ENCODE peak calls at places on chromosomes 11 and 22, in seven cellular contexts. M, N, T, B, S, P and Z are unnamed samples. For H3K4me1, the result is how much of the 10 kb centered on the place peaks cover.

GRCh38 chr11:6443269-6444003 is 2.6 kb upstream of the HPX start:
- DNase-seq in P (peak), T (peak), S (peak), B (peak), N (peak), M (peak), Z (peak)

GRCh38 chr22:36027579-36027959 is 1.1 kb downstream of the RBFOX2 start:
- DNase-seq in B (peak), T (no peak), P (peak), N (peak), S (peak), M (no peak), Z (no peak)

GRCh38 chr22:26170112-26170492 is 840 bp downstream of the SEZ6L start:
- DNase-seq in B (no peak), N (no peak), P (no peak), T (no peak), M (no peak), S (no peak), Z (no peak)

GRCh38 chr11:292211-293121 is 3.5 kb downstream of the PGGHG start:
- DNase-seq in S (no peak), B (no peak), P (no peak), M (peak), N (no peak), T (no peak), Z (no peak)

GRCh38 chr11:67699521-67699920 is 25.1 kb upstream of the ALDH3B2 start:
- DNase-seq in M (no peak), N (peak), T (no peak), B (no peak), S (no peak), P (no peak), Z (no peak)

GRCh38 chr11:70477607-70478006 is 79.3 kb downstream of the CTTN start:
- DNase-seq in B (no peak), N (no peak), M (peak), T (no peak), P (no peak), S (no peak), Z (no peak)

GRCh38 chr11:60981515-60981914 is 10.0 kb downstream of the CD6 start:
- DNase-seq in M (no peak), S (no peak), T (no peak), P (no peak), B (no peak), N (no peak), Z (no peak)

GRCh38 chr11:77074205-77074604 is 7.4 kb downstream of the CAPN5 start:
- DNase-seq in M (no peak), S (no peak), T (no peak), N (no peak), B (no peak), P (peak), Z (no peak)

GRCh38 chr11:117918366-117919255 is 10.6 kb downstream of the TMPRSS13 start:
- DNase-seq in P (no peak), T (no peak), B (no peak), M (no peak), N (no peak), S (no peak), Z (no peak)

GRCh38 chr11:100835854-100836253 is 148.8 kb downstream of the ARHGAP42 start:
- DNase-seq in P (no peak), N (no peak), T (no peak), S (no peak), M (no peak), B (no peak), Z (no peak)

GRCh38 chr11:19079643-19080440 is 19.3 kb upstream of the MRGPRX2 start:
- DNase-seq in S (no peak), P (no peak), B (peak), M (no peak), N (peak), T (no peak), Z (no peak)

GRCh38 chr11:112877561-112877960 is 83.7 kb upstream of the NCAM1 start:
- DNase-seq in P (no peak), B (no peak), T (no peak), S (no peak), N (no peak), M (no peak), Z (no peak)

GRCh38 chr22:39946571-39947407 is 13.4 kb upstream of the TMA7B start:
- DNase-seq in M (no peak), T (peak), P (no peak), N (peak), B (peak), S (no peak), Z (no peak)

GRCh38 chr11:12689029-12689755 is 15.0 kb downstream of the TEAD1 start:
- DNase-seq in T (no peak), B (no peak), N (no peak), S (no peak), M (no peak), P (no peak), Z (no peak)

GRCh38 chr11:116336540-116336939 is 436.2 kb downstream of the BUD13 start:
- DNase-seq in M (no peak), N (no peak), T (no peak), P (no peak), B (no peak), S (no peak), Z (no peak)

GRCh38 chr22:26663374-26663923 is 6.1 kb downstream of the MIAT start:
- DNase-seq in P (no peak), T (no peak), N (no peak), S (no peak), M (no peak), B (no peak), Z (no peak)

GRCh38 chr11:74226907-74227306 is 55.8 kb downstream of the PPME1 start:
- DNase-seq in N (no peak), M (no peak), T (no peak), P (no peak), S (no peak), B (no peak), Z (no peak)
- TF ChIP-seq CTCF in N (no peak), M (no peak), T (no peak), P (no peak), S (peak), B (no peak), Z (no peak)

GRCh38 chr11:102780491-102780918 is at the start of gene MMP10:
- DNase-seq in T (no peak), N (peak), B (no peak), S (peak), M (no peak), P (no peak), Z (no peak)
- H3K4me1 ChIP-seq in T (under half), N (under half), B (under half), S (under half), M (under half), P (under half), Z (under half)

DNA sequence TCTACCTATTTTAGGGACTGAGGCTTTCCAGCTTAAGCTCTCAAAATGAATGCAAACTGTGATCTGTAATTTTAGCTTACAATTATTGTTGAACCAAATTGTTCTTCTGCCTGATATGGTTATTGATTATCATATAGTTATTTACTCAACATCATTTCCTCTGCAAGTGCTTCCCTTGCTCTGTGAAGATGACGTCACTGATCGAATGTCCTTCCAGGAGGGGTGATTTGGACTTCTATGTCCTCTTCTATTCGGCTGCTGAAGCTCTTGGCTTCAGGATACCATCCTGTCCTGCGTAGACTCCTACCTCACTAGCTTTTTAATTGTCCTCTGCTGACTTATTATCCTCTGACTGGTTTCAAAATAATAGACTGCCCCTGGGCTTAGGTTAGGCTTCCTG is 137.4 kb upstream of the LARGE1 start:
- DNase-seq in M (no peak), T (no peak), B (no peak), N (no peak), S (no peak), P (no peak), Z (no peak)
- H3K4me3 ChIP-seq in M (no peak), T (no peak), B (no peak), N (no peak), S (no peak), P (no peak), Z (no peak)

GRCh38 chr11:43508511-43508918 is 149.8 kb downstream of the TTC17 start:
- DNase-seq in N (peak), P (peak), T (no peak), S (no peak), M (no peak), B (no peak), Z (no peak)

GRCh38 chr11:43507171-43507570 is 148.5 kb downstream of the TTC17 start:
- DNase-seq in P (no peak), B (no peak), S (no peak), T (no peak), M (no peak), N (no peak), Z (no peak)

GRCh38 chr11:43505171-43505570 is 146.5 kb downstream of the TTC17 start:
- DNase-seq in P (no peak), T (no peak), M (no peak), B (no peak), S (no peak), N (no peak), Z (no peak)

GRCh38 chr11:43504316-43504950 is 145.7 kb downstream of the TTC17 start:
- DNase-seq in S (peak), P (peak), B (no peak), M (no peak), T (no peak), N (peak), Z (no peak)

DNA sequence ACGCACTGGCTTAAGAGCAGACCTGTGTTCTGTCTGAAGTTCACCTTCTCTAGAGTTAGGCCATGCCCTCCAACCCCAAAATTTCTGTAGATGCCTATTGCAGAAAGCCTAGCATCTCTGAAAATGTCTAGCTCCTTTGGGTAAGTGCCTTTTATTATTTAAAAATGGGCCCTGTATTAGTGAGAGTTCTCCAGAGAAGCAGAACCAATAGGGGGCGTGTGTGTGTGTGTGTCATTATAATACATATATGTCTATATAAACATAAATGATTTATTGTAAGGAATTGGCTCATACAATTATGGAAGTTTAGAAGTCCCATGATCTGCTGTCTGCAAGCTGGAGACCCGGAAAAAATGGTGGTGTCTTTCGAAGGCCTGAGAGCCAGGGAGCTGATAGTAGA is 144.7 kb downstream of the TTC17 start:
- DNase-seq in T (no peak), M (no peak), P (no peak), B (no peak), S (no peak), N (no peak), Z (no peak)
- TF ChIP-seq CTCF in T (no peak), M (no peak), P (no peak), B (no peak), S (no peak), N (peak), Z (no peak)

DNA sequence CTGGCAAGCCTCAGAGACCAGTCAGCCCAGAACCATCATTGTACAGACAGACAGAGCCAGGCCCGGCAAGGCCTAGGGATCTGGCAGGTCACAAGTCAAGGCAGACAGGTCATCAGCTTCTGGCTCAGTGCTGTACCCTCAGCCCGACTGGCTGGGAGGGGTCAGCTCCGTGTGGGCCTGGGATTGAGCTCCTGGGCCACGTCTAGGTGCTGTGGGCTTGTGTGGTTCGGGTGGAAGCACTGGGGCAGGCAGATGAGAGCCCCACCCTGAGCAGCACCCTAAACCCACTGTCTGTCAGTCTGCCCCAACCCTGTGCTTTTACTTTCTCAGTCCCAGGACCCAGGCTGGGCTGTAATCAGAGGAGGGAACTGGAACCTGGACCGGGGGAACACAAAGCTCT is 26.9 kb upstream of the P2RY2 start:
- DNase-seq in T (no peak), S (no peak), B (no peak), N (no peak), M (no peak), P (no peak), Z (no peak)
- H3K4me1 ChIP-seq in T (under half), S (half or more), B (under half), N (half or more), M (under half), P (under half), Z (under half)

DNA sequence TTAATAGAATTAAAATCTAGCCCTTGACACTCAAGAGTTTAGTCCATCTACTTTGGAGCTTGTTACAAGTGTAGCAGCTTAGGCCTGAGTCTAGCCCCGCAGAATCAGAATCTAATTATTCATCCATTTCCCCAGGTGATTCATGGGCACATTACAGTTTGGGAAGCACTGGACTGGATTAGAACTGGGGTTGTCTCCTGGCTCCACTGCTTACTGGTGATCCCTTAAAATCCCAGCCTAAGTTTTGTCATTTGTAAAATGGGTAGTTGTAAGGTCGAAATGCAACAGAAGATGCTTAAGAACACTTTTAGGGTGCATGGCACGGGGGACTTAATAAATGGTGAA is 1.3 kb downstream of the STX3 start:
- DNase-seq in P (no peak), M (no peak), T (no peak), N (peak), B (no peak), S (no peak), Z (no peak)
- H3K4me3 ChIP-seq in P (peak), M (peak), T (peak), N (peak), B (no peak), S (peak), Z (peak)

DNA sequence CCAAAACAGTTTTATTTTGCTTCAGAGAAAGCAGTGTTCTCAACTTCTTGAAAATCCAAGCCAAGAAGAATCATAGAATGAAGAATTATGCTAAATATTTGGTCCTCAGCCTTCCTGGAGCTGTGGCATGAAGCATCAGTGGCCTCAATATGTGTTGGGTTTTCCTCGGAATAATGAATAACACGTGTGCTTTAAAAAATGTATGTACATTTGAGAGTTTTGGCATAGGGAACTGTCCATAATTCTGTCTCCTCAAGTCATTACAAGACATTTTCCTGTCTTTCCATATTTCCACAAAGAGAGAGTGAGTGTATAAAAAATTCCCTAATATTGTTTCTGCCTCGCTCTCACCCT is 10.3 kb upstream of the LDLRAD3 start:
- DNase-seq in S (no peak), T (no peak), P (no peak), N (no peak), M (no peak), B (no peak), Z (no peak)
- TF ChIP-seq CTCF in S (no peak), T (no peak), P (no peak), N (no peak), M (no peak), B (no peak), Z (no peak)

DNA sequence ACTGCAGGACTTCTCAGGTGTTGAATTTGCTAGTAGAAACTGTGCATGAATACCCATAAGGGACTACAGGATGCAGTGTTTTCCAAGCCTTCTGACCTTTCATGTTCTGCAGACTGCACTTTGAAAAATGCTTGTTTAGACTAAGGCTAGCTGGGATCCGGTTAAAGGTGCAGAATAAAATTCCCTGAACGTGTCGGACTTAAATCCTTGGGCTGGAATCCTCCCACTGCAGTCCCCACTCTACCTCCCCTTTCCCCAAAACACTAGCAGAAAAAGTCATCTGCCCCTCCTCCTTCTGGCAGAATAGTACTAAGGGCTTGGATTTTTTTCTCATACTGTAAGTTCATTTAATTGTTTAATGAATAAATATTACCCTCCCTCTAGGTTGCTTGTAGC is 560 bp upstream of the AMPD3 start:
- DNase-seq in T (no peak), P (no peak), M (no peak), B (no peak), S (no peak), N (no peak), Z (peak)
- H3K4me1 ChIP-seq in T (under half), P (under half), M (under half), B (under half), S (under half), N (half or more), Z (under half)

GRCh38 chr11:44094260-44094868 is 1.1 kb upstream of the EXT2 start:
- DNase-seq in M (peak), T (peak), B (peak), S (peak), N (peak), P (peak), Z (peak)
- H3K4me3 ChIP-seq in M (no peak), T (no peak), B (no peak), S (no peak), N (no peak), P (no peak), Z (no peak)